ENCODE peak calls at places on chromosomes 12 and 14, in ten cellular contexts. Q, W, R, V, F, N, J, D, Z and E are unnamed samples.

GRCh38 chr12:45989857-45990467 is 412 bp downstream of the SCAF11 start:
- DNase-seq in Q (peak; percentile 32), W (peak; percentile 47), R (peak; percentile 75), V (peak; percentile 66), F (peak; percentile 93), N (peak; percentile 52), J (peak; percentile 89), D (no peak), Z (peak; percentile 49), E (peak; percentile 32)

GRCh38 chr12:57027011-57027804 is 10.9 kb upstream of the TAC3 start:
- DNase-seq in Q (no peak), W (no peak), R (no peak), V (no peak), F (no peak), N (no peak), J (no peak), D (no peak), Z (no peak), E (no peak)

GRCh38 chr12:107229827-107230226 is 136.5 kb upstream of the CRY1 start:
- DNase-seq in Q (no peak), W (no peak), R (no peak), V (no peak), F (no peak), N (no peak), J (no peak), D (no peak), Z (no peak), E (no peak)

GRCh38 chr12:13124661-13125505 is 21.4 kb upstream of the GSG1 start:
- DNase-seq in Q (no peak), W (peak; percentile 68), R (no peak), V (no peak), F (no peak), N (peak; percentile 71), J (no peak), D (no peak), Z (no peak), E (no peak)

GRCh38 chr14:100769035-100769939 is 42.6 kb downstream of the DLK1 start:
- DNase-seq in Q (no peak), W (no peak), R (no peak), V (no peak), F (no peak), N (no peak), J (peak; percentile 21), D (no peak), Z (no peak), E (no peak)

GRCh38 chr12:113244015-113244983 is 23.0 kb downstream of the TPCN1 start:
- DNase-seq in Q (peak; percentile 84), W (no peak), R (no peak), V (no peak), F (no peak), N (no peak), J (peak; percentile 80), D (no peak), Z (no peak), E (no peak)

GRCh38 chr12:112386726-112387125 is 4.5 kb upstream of the HECTD4 start:
- DNase-seq in Q (no peak), W (peak; percentile 84), R (no peak), V (no peak), F (no peak), N (peak; percentile 75), J (no peak), D (no peak), Z (no peak), E (no peak)

GRCh38 chr14:85501751-85502150 is 28.2 kb upstream of the FLRT2 start:
- DNase-seq in Q (no peak), W (no peak), R (no peak), V (no peak), F (no peak), N (no peak), J (no peak), D (no peak), Z (no peak), E (no peak)

GRCh38 chr14:22555573-22556011 is 33.4 kb downstream of the DAD1 start:
- DNase-seq in Q (no peak), W (peak; percentile 52), R (peak; percentile 60), V (peak; percentile 83), F (no peak), N (no peak), J (no peak), D (no peak), Z (no peak), E (no peak)

DNA sequence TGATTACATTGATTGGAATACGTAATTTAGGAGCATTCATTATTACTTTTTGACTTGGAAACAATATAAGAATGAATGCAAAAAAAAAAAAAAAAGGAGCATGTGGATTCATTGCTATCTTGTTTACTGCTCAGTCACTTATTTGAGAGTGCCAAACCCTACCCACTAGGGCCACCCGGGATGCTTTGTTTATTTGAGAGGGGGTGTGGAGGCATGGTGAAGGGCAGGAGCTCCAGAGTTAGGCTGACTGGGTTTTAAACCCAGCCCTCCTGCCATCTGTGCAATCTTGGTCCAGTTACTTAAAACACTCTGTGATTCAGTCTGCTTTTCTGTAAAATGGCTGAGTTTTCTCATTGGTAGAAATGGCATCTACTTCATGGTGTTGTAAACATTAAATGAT is 195.2 kb downstream of the RAD51B start:
- DNase-seq in Q (no peak), W (no peak), R (no peak), V (no peak), F (no peak), N (no peak), J (no peak), D (no peak), Z (no peak), E (no peak)
- TF ChIP-seq CTCF in Q (no peak), W (no peak), R (no peak), V (no peak), F (no peak), N (no peak), J (no peak), D (no peak), Z (no peak), E (no peak)

GRCh38 chr14:64040044-64040443 is 187.2 kb downstream of the SYNE2 start:
- DNase-seq in Q (no peak), W (peak; percentile 44), R (no peak), V (no peak), F (no peak), N (peak; percentile 23), J (no peak), D (no peak), Z (no peak), E (no peak)
- TF ChIP-seq CTCF in Q (no peak), W (peak; percentile 72), R (no peak), V (no peak), F (no peak), N (peak; percentile 55), J (no peak), D (no peak), Z (no peak), E (peak; percentile 15)

DNA sequence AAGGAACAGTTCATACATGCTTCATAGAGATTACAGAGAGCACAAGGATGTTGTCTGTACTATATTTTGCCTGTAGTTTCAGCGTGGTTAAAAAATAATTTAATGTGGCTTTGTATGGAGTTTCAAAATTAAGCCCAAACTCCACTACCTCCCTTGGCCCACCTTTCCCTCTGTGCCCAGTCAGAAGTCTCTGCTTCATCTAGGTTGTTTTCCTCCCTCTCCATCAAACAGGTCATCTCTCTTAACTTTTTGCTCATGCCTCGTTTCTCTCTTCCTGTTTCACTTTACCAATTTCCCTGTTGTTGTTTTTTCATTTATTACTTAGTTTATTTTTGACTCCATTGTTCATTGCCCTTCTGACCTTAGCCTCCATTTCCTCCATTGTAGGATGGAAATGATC is 94.9 kb upstream of the NEDD1 start:
- DNase-seq in Q (no peak), W (no peak), R (no peak), V (no peak), F (no peak), N (no peak), J (no peak), D (no peak), Z (no peak), E (no peak)
- TF ChIP-seq CTCF in Q (no peak), W (no peak), R (no peak), V (no peak), F (no peak), N (no peak), J (no peak), D (no peak), Z (no peak), E (no peak)

GRCh38 chr12:49818241-49818640 is 10.0 kb downstream of the NCKAP5L start:
- DNase-seq in Q (no peak), W (no peak), R (no peak), V (no peak), F (no peak), N (no peak), J (no peak), D (no peak), Z (no peak), E (no peak)
- TF ChIP-seq CTCF in Q (no peak), W (no peak), R (no peak), V (no peak), F (no peak), N (no peak), J (no peak), D (no peak), Z (no peak), E (no peak)